ENCODE peak calls at places on chromosomes 6 and 20, in five cellular contexts. One of them, this sample, is unnamed.

GRCh38 chr20:39849664-39850063 is 839.4 kb downstream of the MAFB start:
- DNase-seq in activated B cell treated with CpG ODN at 0.5 μM for 24 hours: no peak
- DNase-seq in progenitor cell of endocrine pancreas: no peak
- DNase-seq in OCI-LY7: no peak
- DNase-seq in mucosa of descending colon: peak
- DNase-seq in this sample: no peak

GRCh38 chr6:163712569-163712966 is 298.1 kb downstream of the QKI start:
- DNase-seq in OCI-LY7: no peak
- DNase-seq in progenitor cell of endocrine pancreas: no peak
- DNase-seq in mucosa of descending colon: no peak
- DNase-seq in activated B cell treated with CpG ODN at 0.5 μM for 24 hours: no peak
- DNase-seq in this sample: no peak

GRCh38 chr20:31476313-31476623 is 1.2 kb downstream of the REM1 start:
- DNase-seq in activated B cell treated with CpG ODN at 0.5 μM for 24 hours: no peak
- DNase-seq in progenitor cell of endocrine pancreas: no peak
- DNase-seq in OCI-LY7: no peak
- DNase-seq in mucosa of descending colon: no peak
- DNase-seq in this sample: no peak

GRCh38 chr6:53398541-53399344 is 50.0 kb upstream of the ELOVL5 start:
- DNase-seq in activated B cell treated with CpG ODN at 0.5 μM for 24 hours: no peak
- DNase-seq in OCI-LY7: no peak
- DNase-seq in mucosa of descending colon: no peak
- DNase-seq in progenitor cell of endocrine pancreas: no peak
- DNase-seq in this sample: no peak

GRCh38 chr6:126963077-126963809 is 155.2 kb upstream of the RSPO3 start:
- DNase-seq in mucosa of descending colon: no peak
- DNase-seq in progenitor cell of endocrine pancreas: no peak
- DNase-seq in activated B cell treated with CpG ODN at 0.5 μM for 24 hours: no peak
- DNase-seq in OCI-LY7: no peak
- DNase-seq in this sample: no peak

GRCh38 chr20:50815162-50815989 is 20.5 kb downstream of the BCAS4 start:
- DNase-seq in progenitor cell of endocrine pancreas: no peak
- DNase-seq in mucosa of descending colon: no peak
- DNase-seq in OCI-LY7: peak
- DNase-seq in activated B cell treated with CpG ODN at 0.5 μM for 24 hours: no peak
- DNase-seq in this sample: no peak

GRCh38 chr20:40766790-40767529 is 77.9 kb upstream of the MAFB start:
- DNase-seq in activated B cell treated with CpG ODN at 0.5 μM for 24 hours: no peak
- DNase-seq in progenitor cell of endocrine pancreas: no peak
- DNase-seq in OCI-LY7: no peak
- DNase-seq in mucosa of descending colon: no peak
- DNase-seq in this sample: no peak

GRCh38 chr20:36472656-36473071 is 68.7 kb upstream of the MYL9 start:
- DNase-seq in OCI-LY7: no peak
- DNase-seq in progenitor cell of endocrine pancreas: no peak
- DNase-seq in activated B cell treated with CpG ODN at 0.5 μM for 24 hours: no peak
- DNase-seq in mucosa of descending colon: peak
- DNase-seq in this sample: no peak

GRCh38 chr20:50385733-50386640 is 124.2 kb upstream of the PTPN1 start:
- DNase-seq in progenitor cell of endocrine pancreas: no peak
- DNase-seq in mucosa of descending colon: no peak
- DNase-seq in activated B cell treated with CpG ODN at 0.5 μM for 24 hours: no peak
- DNase-seq in OCI-LY7: no peak
- DNase-seq in this sample: no peak

GRCh38 chr6:138159246-138159645 is 2.5 kb upstream of the ARFGEF3 start:
- DNase-seq in progenitor cell of endocrine pancreas: no peak
- DNase-seq in mucosa of descending colon: no peak
- DNase-seq in OCI-LY7: no peak
- DNase-seq in activated B cell treated with CpG ODN at 0.5 μM for 24 hours: no peak
- DNase-seq in this sample: no peak

GRCh38 chr6:99605074-99605726 is 1.4 kb upstream of the PRDM13 start:
- DNase-seq in progenitor cell of endocrine pancreas: no peak
- DNase-seq in OCI-LY7: peak
- DNase-seq in activated B cell treated with CpG ODN at 0.5 μM for 24 hours: no peak
- DNase-seq in mucosa of descending colon: no peak
- DNase-seq in this sample: no peak
- TF ChIP-seq CTCF in progenitor cell of endocrine pancreas: peak
- TF ChIP-seq CTCF in OCI-LY7: peak
- TF ChIP-seq CTCF in activated B cell treated with CpG ODN at 0.5 μM for 24 hours: no peak
- TF ChIP-seq CTCF in mucosa of descending colon: no peak
- TF ChIP-seq CTCF in this sample: no peak

GRCh38 chr6:143279385-143279784 is 171.1 kb downstream of the ADAT2 start:
- DNase-seq in activated B cell treated with CpG ODN at 0.5 μM for 24 hours: no peak
- DNase-seq in OCI-LY7: peak
- DNase-seq in progenitor cell of endocrine pancreas: no peak
- DNase-seq in mucosa of descending colon: peak
- DNase-seq in this sample: no peak
- TF ChIP-seq CTCF in activated B cell treated with CpG ODN at 0.5 μM for 24 hours: no peak
- TF ChIP-seq CTCF in OCI-LY7: peak
- TF ChIP-seq CTCF in progenitor cell of endocrine pancreas: peak
- TF ChIP-seq CTCF in mucosa of descending colon: no peak
- TF ChIP-seq CTCF in this sample: peak

GRCh38 chr6:105790635-105791034 is 295.5 kb upstream of the PRDM1 start:
- DNase-seq in activated B cell treated with CpG ODN at 0.5 μM for 24 hours: no peak
- DNase-seq in progenitor cell of endocrine pancreas: no peak
- DNase-seq in mucosa of descending colon: no peak
- DNase-seq in OCI-LY7: peak
- DNase-seq in this sample: no peak
- TF ChIP-seq CTCF in activated B cell treated with CpG ODN at 0.5 μM for 24 hours: no peak
- TF ChIP-seq CTCF in progenitor cell of endocrine pancreas: no peak
- TF ChIP-seq CTCF in mucosa of descending colon: no peak
- TF ChIP-seq CTCF in OCI-LY7: peak
- TF ChIP-seq CTCF in this sample: no peak

GRCh38 chr6:168314029-168314420 is 5.6 kb downstream of the DACT2 start:
- DNase-seq in OCI-LY7: no peak
- DNase-seq in activated B cell treated with CpG ODN at 0.5 μM for 24 hours: no peak
- DNase-seq in mucosa of descending colon: no peak
- DNase-seq in progenitor cell of endocrine pancreas: no peak
- DNase-seq in this sample: no peak

GRCh38 chr6:168313371-168314028 is 6.1 kb downstream of the DACT2 start:
- DNase-seq in mucosa of descending colon: peak
- DNase-seq in progenitor cell of endocrine pancreas: no peak
- DNase-seq in OCI-LY7: no peak
- DNase-seq in activated B cell treated with CpG ODN at 0.5 μM for 24 hours: no peak
- DNase-seq in this sample: no peak

GRCh38 chr6:168318090-168318489 is 1.5 kb downstream of the DACT2 start:
- DNase-seq in progenitor cell of endocrine pancreas: no peak
- DNase-seq in activated B cell treated with CpG ODN at 0.5 μM for 24 hours: no peak
- DNase-seq in OCI-LY7: no peak
- DNase-seq in mucosa of descending colon: peak
- DNase-seq in this sample: no peak

GRCh38 chr6:168315626-168316025 is 4.0 kb downstream of the DACT2 start:
- DNase-seq in OCI-LY7: no peak
- DNase-seq in mucosa of descending colon: no peak
- DNase-seq in activated B cell treated with CpG ODN at 0.5 μM for 24 hours: no peak
- DNase-seq in progenitor cell of endocrine pancreas: no peak
- DNase-seq in this sample: no peak

GRCh38 chr6:168314948-168315347 is 4.6 kb downstream of the DACT2 start:
- DNase-seq in OCI-LY7: no peak
- DNase-seq in progenitor cell of endocrine pancreas: no peak
- DNase-seq in mucosa of descending colon: peak
- DNase-seq in activated B cell treated with CpG ODN at 0.5 μM for 24 hours: no peak
- DNase-seq in this sample: no peak
- TF ChIP-seq CTCF in OCI-LY7: no peak
- TF ChIP-seq CTCF in progenitor cell of endocrine pancreas: no peak
- TF ChIP-seq CTCF in mucosa of descending colon: no peak
- TF ChIP-seq CTCF in activated B cell treated with CpG ODN at 0.5 μM for 24 hours: no peak
- TF ChIP-seq CTCF in this sample: peak

DNA sequence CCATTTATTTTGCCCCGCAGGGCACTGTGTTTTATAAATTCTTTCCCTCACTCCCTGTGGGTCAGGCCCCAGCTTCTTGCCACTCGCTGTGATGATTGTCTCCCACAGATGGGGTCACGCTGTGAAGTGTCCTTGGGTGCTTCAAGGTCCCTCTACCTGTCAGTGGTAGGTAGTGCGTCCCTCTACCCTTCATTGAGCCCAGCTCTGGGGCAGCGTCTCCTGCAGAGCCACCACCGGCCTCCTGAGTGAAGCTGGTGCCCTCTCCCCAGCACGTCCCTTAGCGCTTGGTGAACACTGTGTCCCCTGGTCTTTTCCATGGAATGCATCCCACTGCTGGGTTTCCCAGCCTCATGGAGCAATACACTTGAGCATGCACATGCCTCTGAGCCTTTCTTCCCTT is 108.2 kb downstream of the NRN1 start:
- DNase-seq in OCI-LY7: no peak
- DNase-seq in mucosa of descending colon: no peak
- DNase-seq in progenitor cell of endocrine pancreas: no peak
- DNase-seq in activated B cell treated with CpG ODN at 0.5 μM for 24 hours: no peak
- DNase-seq in this sample: no peak
- TF ChIP-seq CTCF in OCI-LY7: peak
- TF ChIP-seq CTCF in mucosa of descending colon: no peak
- TF ChIP-seq CTCF in progenitor cell of endocrine pancreas: no peak
- TF ChIP-seq CTCF in activated B cell treated with CpG ODN at 0.5 μM for 24 hours: no peak
- TF ChIP-seq CTCF in this sample: no peak

GRCh38 chr20:1360094-1360493 is 31.2 kb upstream of the SDCBP2 start:
- DNase-seq in progenitor cell of endocrine pancreas: no peak
- DNase-seq in OCI-LY7: no peak
- DNase-seq in mucosa of descending colon: no peak
- DNase-seq in activated B cell treated with CpG ODN at 0.5 μM for 24 hours: no peak
- DNase-seq in this sample: no peak
- TF ChIP-seq CTCF in progenitor cell of endocrine pancreas: peak
- TF ChIP-seq CTCF in OCI-LY7: no peak
- TF ChIP-seq CTCF in mucosa of descending colon: no peak
- TF ChIP-seq CTCF in activated B cell treated with CpG ODN at 0.5 μM for 24 hours: no peak
- TF ChIP-seq CTCF in this sample: no peak

GRCh38 chr6:2524090-2524489 is 226.6 kb downstream of the MYLK4 start:
- DNase-seq in activated B cell treated with CpG ODN at 0.5 μM for 24 hours: no peak
- DNase-seq in mucosa of descending colon: no peak
- DNase-seq in OCI-LY7: peak
- DNase-seq in progenitor cell of endocrine pancreas: no peak
- DNase-seq in this sample: no peak
- TF ChIP-seq CTCF in activated B cell treated with CpG ODN at 0.5 μM for 24 hours: no peak
- TF ChIP-seq CTCF in mucosa of descending colon: no peak
- TF ChIP-seq CTCF in OCI-LY7: peak
- TF ChIP-seq CTCF in progenitor cell of endocrine pancreas: no peak
- TF ChIP-seq CTCF in this sample: no peak